ENCODE peak calls at places on chromosomes 5 and 9, in four cellular contexts. C, O, W and H are unnamed samples.
A peak's percentile ranks its signal among the peaks of the same experiment; 100 is the strongest.

GRCh38 chr9:136714876-136715239 is 2.5 kb downstream of the DIPK1B start:
- ATAC-seq in W (no peak), O (no peak), C (peak; percentile 11), H (peak; percentile 16)

GRCh38 chr9:123165813-123166212 is 102.6 kb downstream of the STRBP start:
- ATAC-seq in W (no peak), C (no peak), O (no peak), H (no peak)

GRCh38 chr5:170907758-170908157 is 45.9 kb downstream of the RANBP17 start:
- ATAC-seq in C (no peak), W (no peak), O (no peak), H (no peak)

GRCh38 chr5:80777347-80778287 is 122.8 kb upstream of the DHFR start:
- ATAC-seq in W (peak; percentile 29), C (no peak), O (no peak), H (no peak)

GRCh38 chr9:125663127-125663526 is 43.9 kb downstream of the MAPKAP1 start:
- ATAC-seq in W (no peak), C (no peak), O (peak; percentile 75), H (no peak)

GRCh38 chr5:136053336-136054121 is 24.7 kb downstream of the TGFBI start:
- ATAC-seq in O (peak; percentile 50), W (no peak), C (peak; percentile 56), H (no peak)

GRCh38 chr5:147642666-147643065 is 132.8 kb upstream of the DPYSL3 start:
- ATAC-seq in C (no peak), O (no peak), W (no peak), H (no peak)

GRCh38 chr9:109289186-109289585 is 31.7 kb downstream of the EPB41L4B start:
- ATAC-seq in W (no peak), C (no peak), O (peak; percentile 56), H (no peak)

GRCh38 chr5:158451203-158451982 is 592.4 kb upstream of the CLINT1 start:
- ATAC-seq in O (no peak), W (no peak), C (peak; percentile 76), H (peak; percentile 71)

GRCh38 chr5:151063136-151063544 is 17.7 kb downstream of the TNIP1 start:
- ATAC-seq in W (no peak), C (peak; percentile 78), O (peak; percentile 27), H (peak; percentile 59)

GRCh38 chr5:35023531-35024178 is 24.1 kb downstream of the AGXT2 start:
- ATAC-seq in O (no peak), W (no peak), C (no peak), H (no peak)

GRCh38 chr5:128885649-128886255 is 79.5 kb upstream of the SLC27A6 start:
- ATAC-seq in W (no peak), O (peak; percentile 86), C (no peak), H (no peak)

GRCh38 chr5:142011572-142012185 is 1.1 kb downstream of the GNPDA1 start:
- ATAC-seq in W (no peak), C (no peak), O (no peak), H (no peak)

GRCh38 chr9:136377351-136378170 is 4.1 kb upstream of the CARD9 start:
- ATAC-seq in O (no peak), C (no peak), W (no peak), H (no peak)

GRCh38 chr9:4305065-4305481 is 5.2 kb upstream of the GLIS3 start:
- ATAC-seq in W (no peak), C (no peak), O (no peak), H (no peak)

GRCh38 chr5:74534397-74535129 is 106.0 kb downstream of the ENC1 start:
- ATAC-seq in C (no peak), W (no peak), O (no peak), H (no peak)

DNA sequence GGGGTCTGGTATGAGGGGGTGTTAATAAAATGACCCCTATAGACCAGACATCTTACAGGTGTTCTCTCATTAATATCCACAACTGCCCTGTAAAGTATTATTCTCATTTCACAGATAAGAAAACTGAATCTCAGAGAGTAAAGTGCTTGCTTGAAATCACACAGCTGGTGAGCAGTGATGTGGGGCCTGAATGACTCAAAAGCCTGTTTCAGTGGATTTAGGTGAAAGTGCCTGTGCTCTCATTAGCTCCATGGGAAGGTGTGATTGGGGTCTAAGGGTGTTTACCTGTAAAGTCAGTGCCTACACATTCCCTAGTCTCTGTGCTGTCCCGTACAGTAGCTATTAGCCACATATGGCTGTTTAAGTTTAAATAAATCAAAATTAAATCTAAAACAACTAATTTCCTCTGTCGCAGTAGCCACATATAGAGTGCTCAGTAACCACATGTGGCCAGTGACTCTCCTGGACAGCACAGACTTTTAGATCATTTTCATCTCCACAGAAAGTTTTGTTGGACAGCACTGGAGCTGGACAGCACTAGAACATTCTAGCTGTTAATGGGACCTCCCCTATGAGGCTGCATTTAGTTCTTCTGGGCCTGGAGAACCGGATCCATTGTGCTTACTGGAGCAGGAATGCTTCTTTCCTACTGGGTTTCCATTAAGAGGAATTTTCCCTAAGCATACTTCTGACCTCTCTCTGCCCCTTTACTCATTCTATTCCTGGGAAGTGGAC is 52.5 kb upstream of the SEMA6A start:
- ATAC-seq in O (no peak), C (no peak), W (no peak), H (no peak)
- H3K27ac ChIP-seq in O (peak overlapping the region; percentile 20), C (peak overlapping the region; percentile 13), W (no peak overlapping the region), H (peak overlapping the region; percentile 67)

DNA sequence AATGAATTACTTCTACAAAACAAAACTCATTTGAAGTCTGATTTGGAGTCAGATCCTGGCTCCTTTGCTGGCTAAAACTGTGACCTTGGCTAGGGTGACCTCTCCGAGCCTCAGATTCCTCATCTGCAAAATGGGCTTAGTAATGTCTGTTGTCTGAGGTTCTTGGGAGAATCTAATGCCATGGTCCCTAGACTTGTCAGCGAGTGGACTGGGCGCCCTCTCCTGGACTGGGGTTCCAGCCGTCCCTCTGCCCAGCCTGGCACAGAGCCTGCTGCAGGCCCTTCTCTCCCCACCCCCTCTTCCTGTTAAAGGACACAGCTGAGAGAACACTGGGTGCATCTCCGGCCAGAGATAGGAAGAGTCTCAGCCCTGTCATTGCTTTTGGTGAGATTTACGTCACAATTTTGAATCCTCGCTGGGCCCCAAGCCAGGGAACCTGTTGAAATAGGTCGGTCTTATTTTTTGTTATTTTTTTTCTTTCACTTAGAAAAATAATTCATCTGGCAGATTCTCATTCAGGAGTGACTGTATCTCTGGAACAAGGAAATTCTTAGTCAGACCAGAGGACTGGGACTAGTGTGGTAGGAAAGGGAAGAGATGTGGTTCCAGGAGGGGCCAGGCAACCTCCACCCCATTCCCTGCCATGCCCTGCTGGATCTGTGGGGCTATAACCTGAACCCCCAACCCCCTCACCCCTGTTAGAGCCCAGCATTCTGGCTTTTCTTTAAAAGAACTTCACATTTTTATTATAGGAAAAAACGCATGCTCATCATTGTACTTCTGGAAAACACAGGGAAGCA is 48.2 kb upstream of the RPL26L1 start:
- ATAC-seq in C (peak; percentile 57), O (peak; percentile 87), W (no peak), H (peak; percentile 81)
- H3K27ac ChIP-seq in C (peak overlapping the region; percentile 57), O (peak overlapping the region; percentile 43), W (no peak overlapping the region), H (peak overlapping the region; percentile 95)

GRCh38 chr9:127776919-127777280 is 1.6 kb downstream of the SH2D3C start:
- ATAC-seq in W (no peak), C (no peak), O (no peak), H (no peak)
- H3K27ac ChIP-seq in W (peak overlapping the region; percentile 90), C (peak overlapping the region; percentile 60), O (no peak overlapping the region), H (no peak overlapping the region)

DNA sequence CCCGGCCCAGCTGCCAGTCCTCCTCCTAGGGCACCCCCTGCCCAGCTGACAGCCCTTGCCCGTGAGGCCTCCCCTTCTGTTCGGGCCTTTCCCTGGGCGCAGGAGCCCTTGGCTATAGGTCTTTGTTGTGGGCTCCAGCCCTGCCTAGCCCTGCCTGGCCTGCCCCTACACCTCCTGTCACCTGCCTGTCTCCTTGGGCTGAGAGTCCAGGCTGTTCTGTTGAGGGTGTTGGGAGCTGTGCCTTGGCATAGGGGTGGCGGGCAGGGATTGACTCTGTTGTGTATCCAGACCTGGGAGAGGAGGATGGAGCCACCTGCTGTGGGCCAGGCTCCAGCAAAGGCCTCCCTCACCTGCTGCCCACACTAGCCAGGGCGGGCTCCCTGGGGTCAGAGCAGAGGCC is 11.6 kb downstream of the FCN2 start:
- ATAC-seq in C (no peak), O (no peak), W (no peak), H (no peak)
- H3K27ac ChIP-seq in C (no peak overlapping the region), O (no peak overlapping the region), W (no peak overlapping the region), H (no peak overlapping the region)